ENCODE peak calls at places on chromosomes 2 and 18, in seven cellular contexts. Y, X, W, L, J, V and Q are unnamed samples.

GRCh38 chr2:88198308-88198707 is 28.2 kb downstream of the THNSL2 start:
- DNase-seq in Y (no peak), X (no peak), W (no peak), L (no peak), J (no peak), V (no peak), Q (no peak)

GRCh38 chr2:151792589-151792988 is 35.6 kb downstream of the ARL5A start:
- DNase-seq in Y (no peak), X (no peak), W (no peak), L (no peak), J (no peak), V (no peak), Q (no peak)

GRCh38 chr2:200640171-200640570 is 54.4 kb downstream of the AOX1 start:
- DNase-seq in Y (no peak), X (no peak), W (no peak), L (no peak), J (no peak), V (no peak), Q (no peak)

GRCh38 chr2:200578778-200579177 is 7.0 kb upstream of the AOX1 start:
- DNase-seq in Y (no peak), X (no peak), W (no peak), L (peak), J (peak), V (no peak), Q (peak)

GRCh38 chr2:218812861-218813260 is 18.7 kb downstream of the PRKAG3 start:
- DNase-seq in Y (no peak), X (no peak), W (no peak), L (no peak), J (no peak), V (no peak), Q (no peak)

GRCh38 chr2:217729426-217730058 is 273.3 kb downstream of the TNS1 start:
- DNase-seq in Y (no peak), X (no peak), W (no peak), L (no peak), J (no peak), V (no peak), Q (no peak)

GRCh38 chr18:45549296-45549695 is 66.0 kb upstream of the SLC14A2 start:
- DNase-seq in Y (no peak), X (no peak), W (no peak), L (no peak), J (no peak), V (peak), Q (no peak)

GRCh38 chr2:170477630-170478029 is 237.5 kb upstream of the SP5 start:
- DNase-seq in Y (no peak), X (no peak), W (no peak), L (no peak), J (no peak), V (no peak), Q (no peak)

GRCh38 chr18:78793313-78793712 is 186.3 kb upstream of the SALL3 start:
- DNase-seq in Y (no peak), X (no peak), W (no peak), L (no peak), J (no peak), V (no peak), Q (peak)

GRCh38 chr2:95043300-95043786 is 17.8 kb downstream of the MAL start:
- DNase-seq in Y (no peak), X (peak), W (peak), L (peak), J (peak), V (no peak), Q (no peak)

GRCh38 chr2:20584637-20585321 is 66.1 kb downstream of the HS1BP3 start:
- DNase-seq in Y (no peak), X (peak), W (peak), L (peak), J (peak), V (no peak), Q (peak)

GRCh38 chr2:11988691-11989465 is 242.4 kb downstream of the LPIN1 start:
- DNase-seq in Y (no peak), X (no peak), W (no peak), L (no peak), J (no peak), V (no peak), Q (no peak)

GRCh38 chr2:54726940-54727339 is 3.5 kb downstream of the EML6 start:
- DNase-seq in Y (no peak), X (no peak), W (no peak), L (no peak), J (no peak), V (no peak), Q (no peak)

GRCh38 chr2:144357623-144358400 is 162.1 kb downstream of the ZEB2 start:
- DNase-seq in Y (no peak), X (no peak), W (peak), L (peak), J (peak), V (no peak), Q (no peak)

GRCh38 chr2:150041721-150042450 is 445.6 kb downstream of the RND3 start:
- DNase-seq in Y (no peak), X (no peak), W (no peak), L (peak), J (peak), V (no peak), Q (no peak)

GRCh38 chr2:213455316-213456008 is 171.2 kb downstream of the SPAG16 start:
- DNase-seq in Y (no peak), X (no peak), W (no peak), L (no peak), J (no peak), V (no peak), Q (peak)

GRCh38 chr2:157158111-157158510 is 99.4 kb upstream of the GALNT5 start:
- DNase-seq in Y (no peak), X (no peak), W (no peak), L (peak), J (peak), V (no peak), Q (no peak)

GRCh38 chr2:174827371-174828369 is 63.4 kb upstream of the CHRNA1 start:
- DNase-seq in Y (no peak), X (no peak), W (no peak), L (no peak), J (peak), V (no peak), Q (peak)

GRCh38 chr2:39631715-39632114 is 34.0 kb upstream of the TMEM178A start:
- DNase-seq in Y (no peak), X (no peak), W (peak), L (peak), J (peak), V (no peak), Q (no peak)

GRCh38 chr2:68734176-68734575 is 435 bp upstream of the ARHGAP25 start:
- DNase-seq in Y (no peak), X (no peak), W (no peak), L (no peak), J (no peak), V (no peak), Q (no peak)

GRCh38 chr2:17918789-17919188 is 40.3 kb downstream of the KCNS3 start:
- DNase-seq in Y (no peak), X (no peak), W (peak), L (no peak), J (no peak), V (no peak), Q (peak)

GRCh38 chr2:67234443-67234842 is 162.7 kb upstream of the ETAA1 start:
- DNase-seq in Y (no peak), X (peak), W (peak), L (peak), J (peak), V (no peak), Q (peak)

GRCh38 chr18:58314284-58314683 is 270.3 kb downstream of the NEDD4L start:
- DNase-seq in Y (no peak), X (no peak), W (peak), L (peak), J (peak), V (no peak), Q (no peak)

GRCh38 chr2:163850036-163850435 is 114.2 kb upstream of the FIGN start:
- DNase-seq in Y (no peak), X (no peak), W (no peak), L (no peak), J (no peak), V (no peak), Q (no peak)

GRCh38 chr2:27925640-27926472 is 35.3 kb downstream of the BABAM2 start:
- DNase-seq in Y (no peak), X (no peak), W (no peak), L (no peak), J (no peak), V (peak), Q (no peak)

GRCh38 chr18:44341759-44342158 is 338.9 kb upstream of the SETBP1 start:
- DNase-seq in Y (no peak), X (no peak), W (no peak), L (no peak), J (no peak), V (no peak), Q (no peak)

GRCh38 chr2:3465844-3466481 is 53.4 kb downstream of the ADI1 start:
- DNase-seq in Y (no peak), X (no peak), W (peak), L (peak), J (peak), V (no peak), Q (no peak)

GRCh38 chr2:64625352-64626145 is 28.2 kb downstream of the SERTAD2 start:
- DNase-seq in Y (no peak), X (peak), W (no peak), L (no peak), J (no peak), V (peak), Q (peak)

GRCh38 chr2:200317975-200318374 is 11.5 kb downstream of the SPATS2L start:
- DNase-seq in Y (no peak), X (no peak), W (no peak), L (no peak), J (no peak), V (no peak), Q (no peak)

GRCh38 chr18:13465476-13465875 is 246.9 kb downstream of the LDLRAD4 start:
- DNase-seq in Y (no peak), X (no peak), W (no peak), L (no peak), J (no peak), V (peak), Q (peak)

GRCh38 chr18:46333371-46334199 is 229.4 kb downstream of the HAUS1 start:
- DNase-seq in Y (no peak), X (no peak), W (no peak), L (no peak), J (no peak), V (peak), Q (peak)

GRCh38 chr18:61748024-61748423 is 144.8 kb downstream of the RNF152 start:
- DNase-seq in Y (no peak), X (no peak), W (no peak), L (no peak), J (no peak), V (no peak), Q (no peak)

GRCh38 chr2:216849987-216850386 is 9.9 kb downstream of the TNP1 start:
- DNase-seq in Y (no peak), X (no peak), W (no peak), L (no peak), J (peak), V (peak), Q (no peak)

GRCh38 chr2:64003239-64003638 is 16.0 kb downstream of the VPS54 start:
- DNase-seq in Y (no peak), X (no peak), W (no peak), L (no peak), J (no peak), V (no peak), Q (no peak)

GRCh38 chr18:70417847-70418246 is 129.0 kb downstream of the SOCS6 start:
- DNase-seq in Y (no peak), X (no peak), W (no peak), L (no peak), J (no peak), V (no peak), Q (no peak)

GRCh38 chr18:55102508-55102907 is 143.2 kb upstream of the CCDC68 start:
- DNase-seq in Y (no peak), X (no peak), W (no peak), L (no peak), J (no peak), V (no peak), Q (no peak)

GRCh38 chr2:142222715-142223114 is 91.9 kb upstream of the LRP1B start:
- DNase-seq in Y (no peak), X (no peak), W (no peak), L (no peak), J (no peak), V (no peak), Q (no peak)